ENCODE peak calls at places on chromosomes 4 and X, in six cellular contexts. S, A, B, W, N and I are unnamed samples. For H3K4me1, the result is how much of the 10 kb centered on the place peaks cover.

GRCh38 chrX:39211501-39211900 is 410.2 kb downstream of the MID1IP1 start:
- DNase-seq in S (no peak), A (no peak), B (no peak), W (no peak), N (no peak), I (no peak)

GRCh38 chrX:56793533-56794320 is 64.7 kb downstream of the NBDY start:
- DNase-seq in S (no peak), A (no peak), B (peak), W (no peak), N (no peak), I (no peak)

GRCh38 chrX:154727418-154728323 is 23.2 kb downstream of the GAB3 start:
- DNase-seq in S (no peak), A (no peak), B (peak), W (peak), N (peak), I (no peak)

GRCh38 chr4:108336076-108336475 is 167.3 kb upstream of the LEF1 start:
- DNase-seq in S (no peak), A (no peak), B (no peak), W (no peak), N (no peak), I (no peak)

GRCh38 chr4:140330311-140330900 is 43.0 kb upstream of the SCOC start:
- DNase-seq in S (no peak), A (no peak), B (peak), W (peak), N (no peak), I (no peak)

GRCh38 chrX:110504947-110505346 is 146.3 kb downstream of the RTL9 start:
- DNase-seq in S (no peak), A (no peak), B (no peak), W (no peak), N (no peak), I (no peak)

GRCh38 chrX:19839770-19840254 is 47.6 kb downstream of the SH3KBP1 start:
- DNase-seq in S (no peak), A (no peak), B (no peak), W (no peak), N (no peak), I (no peak)

GRCh38 chr4:29052266-29052665 is 1667.9 kb upstream of the PCDH7 start:
- DNase-seq in S (no peak), A (no peak), B (no peak), W (no peak), N (no peak), I (no peak)

GRCh38 chrX:118418811-118419251 is 72.9 kb downstream of the WDR44 start:
- DNase-seq in S (no peak), A (no peak), B (no peak), W (no peak), N (no peak), I (no peak)

GRCh38 chr4:28001698-28002097 is 1141.1 kb downstream of the STIM2 start:
- DNase-seq in S (no peak), A (no peak), B (no peak), W (no peak), N (no peak), I (no peak)

GRCh38 chr4:1299301-1299860 is 9.7 kb downstream of the MAEA start:
- DNase-seq in S (no peak), A (no peak), B (no peak), W (no peak), N (no peak), I (no peak)

GRCh38 chr4:55030606-55031005 is 94.8 kb downstream of the KDR start:
- DNase-seq in S (no peak), A (no peak), B (no peak), W (no peak), N (no peak), I (no peak)

GRCh38 chrX:111460612-111461011 is 48.6 kb upstream of the DCX start:
- DNase-seq in S (no peak), A (no peak), B (no peak), W (no peak), N (no peak), I (no peak)

GRCh38 chr4:11548529-11549176 is 120.0 kb upstream of the HS3ST1 start:
- DNase-seq in S (no peak), A (no peak), B (peak), W (peak), N (no peak), I (no peak)

GRCh38 chr4:19983072-19983471 is 268.6 kb upstream of the SLIT2 start:
- DNase-seq in S (no peak), A (no peak), B (peak), W (peak), N (no peak), I (no peak)

GRCh38 chr4:146211440-146211839 is 2.9 kb upstream of the REELD1 start:
- DNase-seq in S (no peak), A (no peak), B (no peak), W (no peak), N (no peak), I (no peak)

GRCh38 chrX:18668468-18668867 is 3.4 kb downstream of the RS1 start:
- DNase-seq in S (no peak), A (no peak), B (no peak), W (no peak), N (no peak), I (no peak)

GRCh38 chr4:98625399-98625798 is 33.0 kb downstream of the TSPAN5 start:
- DNase-seq in S (no peak), A (no peak), B (peak), W (no peak), N (no peak), I (no peak)

GRCh38 chr4:98624642-98625041 is 33.8 kb downstream of the TSPAN5 start:
- DNase-seq in S (no peak), A (no peak), B (no peak), W (no peak), N (no peak), I (no peak)

GRCh38 chr4:98627477-98627876 is 30.9 kb downstream of the TSPAN5 start:
- DNase-seq in S (no peak), A (no peak), B (no peak), W (no peak), N (no peak), I (no peak)

GRCh38 chr4:98626350-98626749 is 32.1 kb downstream of the TSPAN5 start:
- DNase-seq in S (no peak), A (no peak), B (peak), W (peak), N (peak), I (no peak)

GRCh38 chr4:98625920-98626319 is 32.5 kb downstream of the TSPAN5 start:
- DNase-seq in S (no peak), A (no peak), B (no peak), W (no peak), N (no peak), I (no peak)
- H3K4me1 ChIP-seq in S (under half), A (under half), B (under half), W (under half), N (under half), I (under half)

GRCh38 chr4:3820016-3820805 is 54.0 kb downstream of the ADRA2C start:
- DNase-seq in S (no peak), A (no peak), B (no peak), W (no peak), N (no peak), I (no peak)
- H3K4me1 ChIP-seq in S (under half), A (under half), B (under half), W (under half), N (under half), I (under half)

DNA sequence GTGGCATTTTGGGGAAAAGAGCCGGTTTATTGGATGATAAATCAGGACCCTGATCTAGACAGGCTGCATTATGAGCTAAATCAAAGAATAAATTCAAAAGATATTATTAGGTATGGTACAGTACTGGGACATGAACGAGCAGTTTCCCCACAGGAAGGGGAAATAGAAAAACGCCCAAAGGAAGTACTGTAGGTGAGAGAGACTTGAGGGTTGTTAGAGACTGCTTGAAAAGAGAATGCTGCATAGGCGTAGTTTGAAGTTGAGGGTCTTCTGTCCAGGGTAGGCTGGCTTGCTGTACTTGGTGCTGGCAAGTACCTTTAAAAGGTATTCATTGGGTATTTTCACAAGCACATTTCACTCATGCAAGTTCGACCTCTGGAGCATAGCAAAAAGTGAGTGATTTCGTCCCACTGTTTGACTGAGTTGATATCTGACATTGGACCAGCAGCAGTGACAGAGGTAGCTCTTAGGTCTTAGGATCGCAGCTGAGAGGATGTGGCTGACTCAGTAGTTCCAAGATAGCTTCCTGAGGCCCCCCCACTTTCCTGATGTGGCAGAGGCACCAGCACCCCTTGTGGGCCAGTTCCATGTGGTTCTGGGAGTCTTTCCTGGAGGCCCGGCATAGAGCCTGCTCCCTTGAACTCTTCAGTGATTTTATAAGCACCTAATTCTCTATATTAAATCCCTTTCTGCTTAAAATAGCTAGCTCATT is 64.3 kb downstream of the TMEM131L start:
- DNase-seq in S (no peak), A (no peak), B (peak), W (no peak), N (no peak), I (peak)
- H3K4me1 ChIP-seq in S (under half), A (under half), B (under half), W (under half), N (half or more), I (half or more)

GRCh38 chr4:168839758-168840385 is 170.2 kb downstream of the CBR4 start:
- DNase-seq in S (no peak), A (no peak), B (no peak), W (no peak), N (no peak), I (no peak)
- H3K4me1 ChIP-seq in S (under half), A (under half), B (under half), W (under half), N (half or more), I (under half)

GRCh38 chr4:183100827-183101226 is 1.8 kb downstream of the WWC2 start:
- DNase-seq in S (no peak), A (no peak), B (peak), W (no peak), N (no peak), I (no peak)

GRCh38 chr4:183105092-183105491 is 6.0 kb downstream of the WWC2 start:
- DNase-seq in S (no peak), A (no peak), B (no peak), W (no peak), N (no peak), I (no peak)

GRCh38 chr4:183100298-183100599 is 1.2 kb downstream of the WWC2 start:
- DNase-seq in S (no peak), A (no peak), B (no peak), W (no peak), N (no peak), I (no peak)

GRCh38 chr4:183099537-183100297 is 660 bp downstream of the WWC2 start:
- DNase-seq in S (peak), A (peak), B (peak), W (no peak), N (peak), I (peak)

DNA sequence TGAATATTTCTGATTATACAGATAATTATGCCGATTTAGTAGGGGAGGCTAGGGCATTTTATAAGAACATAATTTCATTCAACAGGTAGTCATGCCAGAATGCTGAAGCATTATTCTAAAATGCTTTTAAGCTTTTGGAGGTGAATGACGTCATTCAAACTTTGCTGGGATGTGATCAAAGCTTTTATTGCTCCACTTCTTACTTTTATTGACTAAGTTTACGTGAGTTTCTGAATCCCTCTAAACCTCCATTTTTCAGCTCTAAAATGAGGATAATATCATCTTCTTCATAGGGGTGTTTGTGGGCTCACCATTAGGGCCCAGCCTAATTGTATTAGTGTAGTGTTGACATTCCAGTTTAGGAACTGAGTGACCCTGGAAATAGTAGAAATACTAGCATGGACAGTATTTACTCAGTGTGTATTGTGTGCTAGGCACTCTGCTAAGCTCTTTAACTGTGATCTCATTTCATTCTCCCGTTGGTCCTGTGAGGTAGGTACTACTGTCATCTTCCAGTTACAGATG is 3.0 kb downstream of the WWC2 start:
- DNase-seq in S (no peak), A (no peak), B (no peak), W (no peak), N (no peak), I (no peak)
- H3K4me1 ChIP-seq in S (under half), A (under half), B (under half), W (under half), N (under half), I (under half)

DNA sequence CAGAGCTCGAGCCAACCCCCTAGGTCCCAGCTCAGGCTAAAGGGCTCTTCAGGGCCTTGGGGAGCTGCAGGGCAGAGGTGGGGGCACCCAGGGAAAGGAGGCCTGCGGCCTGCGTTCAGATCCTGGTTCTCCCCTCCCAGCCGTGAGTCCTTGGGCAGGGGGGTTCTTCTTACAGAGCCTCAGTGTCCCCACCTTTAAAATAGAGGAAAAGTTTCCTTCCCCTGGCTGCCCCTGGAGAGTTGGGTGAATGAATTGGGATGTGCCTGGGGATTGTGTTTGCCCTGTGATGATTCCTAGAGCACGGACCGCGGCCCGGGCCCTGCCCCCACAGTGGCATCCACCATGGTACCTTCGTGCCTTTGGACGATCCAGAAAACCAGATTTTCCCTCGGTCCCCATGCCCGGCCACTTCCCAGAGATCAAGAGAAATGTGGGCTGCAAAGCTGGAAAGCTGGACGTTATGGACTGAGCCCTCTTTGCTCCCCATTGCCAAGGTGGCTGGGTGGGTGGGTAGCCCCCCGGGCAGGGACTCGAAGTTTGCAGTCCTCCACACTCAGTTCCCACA is 11.4 kb downstream of the HTRA3 start:
- DNase-seq in S (no peak), A (no peak), B (no peak), W (no peak), N (no peak), I (no peak)
- H3K4me1 ChIP-seq in S (under half), A (under half), B (under half), W (under half), N (half or more), I (under half)

GRCh38 chr4:153257151-153257620 is 52.9 kb downstream of the TRIM2 start:
- DNase-seq in S (no peak), A (no peak), B (peak), W (peak), N (no peak), I (no peak)
- H3K4me1 ChIP-seq in S (under half), A (under half), B (under half), W (under half), N (under half), I (under half)

DNA sequence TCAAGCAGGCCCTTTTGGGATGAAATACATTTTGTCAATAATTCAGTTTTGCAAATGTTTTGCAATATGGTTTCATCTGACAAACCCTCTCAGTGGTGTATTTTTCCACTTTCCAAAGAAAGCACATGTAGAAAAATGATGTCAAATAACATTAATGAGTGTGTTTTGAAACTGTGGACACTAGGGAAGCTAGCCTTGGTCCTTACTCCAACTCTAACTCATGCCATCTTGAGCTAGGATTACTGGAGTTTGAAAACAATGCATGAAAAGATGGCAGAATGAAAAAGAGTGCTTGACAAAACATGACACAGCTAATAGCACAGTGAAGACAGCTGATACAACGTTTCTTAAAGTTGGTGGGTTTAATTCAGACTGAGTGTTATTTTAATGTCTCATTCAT is 41.4 kb downstream of the HAND2 start:
- DNase-seq in S (no peak), A (no peak), B (no peak), W (no peak), N (no peak), I (no peak)
- H3K4me1 ChIP-seq in S (under half), A (under half), B (under half), W (under half), N (under half), I (under half)

DNA sequence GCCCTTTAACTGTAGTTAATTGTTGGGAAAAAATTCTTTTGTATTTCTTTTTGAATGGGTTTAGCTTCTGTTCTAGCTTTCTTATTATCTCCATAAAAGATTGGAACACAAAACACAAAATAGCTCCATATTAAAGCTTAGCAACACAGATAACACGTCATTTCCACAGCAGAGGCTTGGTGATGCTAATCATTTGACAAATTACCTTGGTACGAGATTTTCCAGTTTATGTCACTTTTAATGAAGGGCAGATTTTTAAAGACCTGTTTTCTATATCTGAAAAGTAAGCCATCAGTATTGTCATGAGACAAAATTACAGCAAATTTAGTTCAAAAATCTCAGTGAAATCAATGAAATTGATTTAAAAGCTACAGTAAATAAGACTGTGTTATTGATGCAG is 27.4 kb downstream of the FAM149A start:
- DNase-seq in S (no peak), A (no peak), B (no peak), W (no peak), N (no peak), I (no peak)
- H3K4me1 ChIP-seq in S (under half), A (under half), B (under half), W (under half), N (under half), I (under half)

GRCh38 chr4:159175165-159175988 is 72.5 kb downstream of the RAPGEF2 start:
- DNase-seq in S (peak), A (peak), B (peak), W (peak), N (peak), I (peak)
- H3K4me1 ChIP-seq in S (under half), A (under half), B (under half), W (under half), N (half or more), I (under half)